ENCODE peak calls at places on chromosome 20, in four cellular contexts. T, C, Q and W are unnamed samples.

GRCh38 chr20:49104365-49104648 is 58.2 kb downstream of the CSE1L start:
- ATAC-seq in C (no peak), T (no peak), Q (no peak), W (peak; percentile 14)

GRCh38 chr20:57690525-57690924 is 19.3 kb downstream of the PMEPA1 start:
- ATAC-seq in T (no peak), Q (no peak), C (no peak), W (no peak)

GRCh38 chr20:19851863-19852262 is 93.8 kb downstream of the RIN2 start:
- ATAC-seq in Q (no peak), T (peak; percentile 63), C (no peak), W (no peak)

GRCh38 chr20:10622657-10623418 is 51.0 kb downstream of the JAG1 start:
- ATAC-seq in C (no peak), T (no peak), Q (no peak), W (no peak)

GRCh38 chr20:17936306-17936790 is 32.2 kb downstream of the SNX5 start:
- ATAC-seq in Q (no peak), C (no peak), T (no peak), W (no peak)

GRCh38 chr20:16816192-16816591 is 68.0 kb downstream of the OTOR start:
- ATAC-seq in Q (no peak), T (no peak), C (no peak), W (no peak)

GRCh38 chr20:45088247-45088646 is 12.7 kb downstream of the KCNS1 start:
- ATAC-seq in T (no peak), C (no peak), Q (no peak), W (peak; percentile 77)

GRCh38 chr20:59074456-59074855 is 31.9 kb upstream of the PRELID3B start:
- ATAC-seq in C (no peak), T (peak; percentile 57), Q (no peak), W (no peak)

GRCh38 chr20:5870462-5871021 is 79.8 kb downstream of the TRMT6 start:
- ATAC-seq in T (no peak), C (no peak), Q (no peak), W (no peak)

GRCh38 chr20:40587038-40587437 is 102.0 kb downstream of the MAFB start:
- ATAC-seq in Q (no peak), C (no peak), T (no peak), W (peak; percentile 47)

GRCh38 chr20:14336667-14337066 is 745 bp downstream of the FLRT3 start:
- ATAC-seq in T (no peak), Q (no peak), C (no peak), W (peak; percentile 72)

GRCh38 chr20:36802326-36803223 is 29.0 kb upstream of the DSN1 start:
- ATAC-seq in Q (no peak), C (no peak), T (no peak), W (peak; percentile 68)

GRCh38 chr20:22619272-22619671 is 34.9 kb upstream of the FOXA2 start:
- ATAC-seq in Q (no peak), T (no peak), C (no peak), W (no peak)

GRCh38 chr20:49519212-49519712 is 36.8 kb upstream of the KCNB1 start:
- ATAC-seq in T (no peak), Q (no peak), C (no peak), W (no peak)

GRCh38 chr20:9200620-9201019 is 131.7 kb downstream of the PLCB4 start:
- ATAC-seq in C (no peak), Q (no peak), T (no peak), W (no peak)

GRCh38 chr20:53503517-53503919 is 90.1 kb downstream of the ZNF217 start:
- ATAC-seq in C (no peak), T (no peak), Q (no peak), W (no peak)

GRCh38 chr20:48773837-48774418 is 53.9 kb downstream of the PREX1 start:
- ATAC-seq in C (no peak), Q (no peak), T (no peak), W (no peak)